ENCODE peak calls at places on chromosomes 13 and 19, in ten cellular contexts. Y is stimulated activated effector memory CD8-positive, alpha-beta T cell treated with anti-CD3 and anti-CD28 coated beads, Interleukin-12 subunit alpha, Interleukin-12 subunit beta, amount 100 ng/mL, for 72 hours; U is mucosa of descending colon; K is stimulated activated memory B cell treated with anti-CD40 and anti-IgM and Interleukin-4, amounts not matched to agents 10 μg/mL and 1 μg/mL and 100 μg/mL, for 72 hours; P is activated T-cell treated with anti-CD3 and anti-CD28 coated beads, Interleukin-2, amount 50 U/mL, for 72 hours; F is heart left ventricle; T is memory B cell; X is foreskin keratinocyte; A is body of pancreas; Q is left colon. V is an unnamed sample.

GRCh38 chr19:1618157-1619093 is 13.2 kb upstream of the UQCR11 start:
- ATAC-seq in T (peak), Q (peak), P (peak), A (peak), X (peak), K (peak), F (peak), U (peak), Y (peak), V (peak)

GRCh38 chr19:7783991-7784421 is 21.0 kb downstream of the CLEC4M start:
- ATAC-seq in A (no peak), U (peak), K (no peak), Q (peak), Y (no peak), X (peak), F (peak), P (no peak), T (no peak), V (peak)

GRCh38 chr19:54429545-54430227 is 14.4 kb downstream of the TTYH1 start:
- ATAC-seq in P (no peak), Y (no peak), T (no peak), X (no peak), F (no peak), Q (no peak), U (no peak), K (no peak), A (no peak), V (no peak)

GRCh38 chr19:48873476-48874308 is 1.5 kb downstream of the PPP1R15A start:
- ATAC-seq in U (no peak), A (no peak), T (no peak), X (no peak), P (no peak), Y (no peak), F (peak), K (no peak), Q (no peak), V (no peak)

GRCh38 chr19:55316646-55317045 is 8.5 kb downstream of the TMEM150B start:
- ATAC-seq in X (no peak), A (no peak), T (no peak), K (no peak), U (no peak), P (no peak), Y (no peak), F (no peak), Q (no peak), V (no peak)

GRCh38 chr13:41199526-41199925 is 5.2 kb upstream of the KBTBD7 start:
- ATAC-seq in T (peak), Q (no peak), X (no peak), K (peak), Y (no peak), A (no peak), F (no peak), P (no peak), U (peak), V (peak)

GRCh38 chr19:4113398-4114088 is 10.4 kb downstream of the MAP2K2 start:
- ATAC-seq in A (no peak), X (no peak), T (no peak), K (no peak), Y (no peak), U (no peak), P (no peak), Q (no peak), F (peak), V (no peak)

GRCh38 chr19:11504502-11505031 is 1.1 kb downstream of the ZNF653 start:
- ATAC-seq in Y (no peak), P (no peak), F (no peak), X (no peak), T (no peak), A (no peak), K (no peak), U (no peak), Q (no peak), V (no peak)

GRCh38 chr19:5624154-5624663 is 1.3 kb downstream of the SAFB start:
- ATAC-seq in F (no peak), X (no peak), A (no peak), U (no peak), T (no peak), Y (no peak), P (no peak), K (no peak), Q (no peak), V (no peak)

GRCh38 chr13:76973920-76974617 is 17.8 kb upstream of the CLN5 start:
- ATAC-seq in T (no peak), X (no peak), F (no peak), Q (no peak), A (no peak), P (peak), U (no peak), Y (peak), K (no peak), V (no peak)

GRCh38 chr19:32708457-32708856 is 11.1 kb upstream of the TDRD12 start:
- ATAC-seq in Y (peak), Q (no peak), X (peak), P (peak), T (no peak), F (no peak), U (peak), K (no peak), A (no peak), V (peak)

GRCh38 chr13:24033527-24034302 is 126.8 kb upstream of the SPATA13 start:
- ATAC-seq in T (no peak), F (peak), A (no peak), K (peak), U (peak), P (no peak), Q (no peak), Y (no peak), X (no peak), V (no peak)

GRCh38 chr19:38538793-38539528 is 78.8 kb downstream of the MAP4K1 start:
- ATAC-seq in T (peak), K (peak), P (peak), A (peak), Y (peak), U (peak), X (no peak), Q (no peak), F (no peak), V (no peak)

GRCh38 chr19:41753159-41753558 is 2.2 kb upstream of the CEACAM6 start:
- ATAC-seq in P (peak), T (peak), A (peak), K (no peak), X (peak), F (no peak), U (peak), Y (peak), Q (peak), V (no peak)

GRCh38 chr19:31330237-31330636 is 19.0 kb downstream of the TSHZ3 start:
- ATAC-seq in U (no peak), F (no peak), X (no peak), K (no peak), T (no peak), Q (no peak), Y (no peak), P (no peak), A (no peak), V (peak)

GRCh38 chr13:28505543-28506135 is 10.7 kb upstream of the FLT1 start:
- ATAC-seq in T (no peak), Q (no peak), P (peak), U (no peak), K (no peak), X (no peak), A (no peak), F (peak), Y (peak), V (no peak)

GRCh38 chr13:49457221-49457620 is 13.1 kb downstream of the SETDB2 start:
- ATAC-seq in A (no peak), K (no peak), Q (no peak), T (no peak), P (no peak), F (no peak), U (no peak), Y (no peak), X (no peak), V (no peak)

GRCh38 chr19:3687393-3687773 is 12.9 kb downstream of the PIP5K1C start:
- ATAC-seq in Y (no peak), P (peak), Q (peak), X (no peak), U (peak), K (no peak), A (no peak), T (no peak), F (no peak), V (no peak)

GRCh38 chr19:7903244-7904073 is at the start of gene MAP2K7:
- ATAC-seq in X (peak), K (peak), P (peak), T (peak), Q (peak), A (peak), F (peak), Y (peak), U (peak), V (peak)

GRCh38 chr13:93932901-93933300 is 546.6 kb downstream of the DCT start:
- ATAC-seq in T (no peak), A (no peak), Q (no peak), P (no peak), F (no peak), Y (no peak), K (no peak), X (no peak), U (no peak), V (no peak)

GRCh38 chr13:110236831-110237261 is 70.1 kb downstream of the COL4A1 start:
- ATAC-seq in Q (no peak), K (no peak), X (no peak), F (peak), P (no peak), T (no peak), Y (peak), U (no peak), A (no peak), V (no peak)

GRCh38 chr19:15556634-15557181 is 48.4 kb downstream of the CYP4F22 start:
- ATAC-seq in U (no peak), Q (peak), T (no peak), P (peak), X (no peak), K (peak), F (no peak), Y (peak), A (no peak), V (peak)

GRCh38 chr19:14127176-14127575 is 9.2 kb downstream of the ASF1B start:
- ATAC-seq in Q (no peak), T (no peak), U (peak), X (no peak), K (no peak), A (no peak), F (peak), P (no peak), Y (no peak), V (peak)

GRCh38 chr19:51594774-51595109 is 23.7 kb downstream of the ZNF175 start:
- ATAC-seq in T (no peak), F (peak), Y (peak), Q (peak), X (peak), A (peak), U (peak), P (peak), K (peak), V (peak)

GRCh38 chr19:18506545-18506944 is 15.3 kb downstream of the ELL start:
- ATAC-seq in P (no peak), X (no peak), F (no peak), T (no peak), A (no peak), U (no peak), Y (peak), K (no peak), Q (no peak), V (no peak)

GRCh38 chr19:4909172-4909896 is at the start of gene UHRF1:
- ATAC-seq in A (no peak), T (no peak), U (peak), X (no peak), F (no peak), P (peak), Y (peak), K (peak), Q (no peak), V (no peak)

GRCh38 chr13:23567792-23568480 is 2.3 kb upstream of the TNFRSF19 start:
- ATAC-seq in X (no peak), P (no peak), Y (no peak), T (no peak), K (no peak), A (no peak), F (peak), Q (no peak), U (no peak), V (no peak)

GRCh38 chr19:16235811-16236710 is 38.4 kb downstream of the AP1M1 start:
- ATAC-seq in A (no peak), K (peak), Y (no peak), F (no peak), X (no peak), T (no peak), Q (no peak), P (no peak), U (no peak), V (no peak)

GRCh38 chr19:20077791-20078463 is at the start of gene ZNF90:
- ATAC-seq in P (peak), Q (peak), F (peak), X (peak), U (peak), Y (peak), K (peak), T (peak), A (peak), V (peak)

GRCh38 chr19:33946535-33947323 is 150.1 kb downstream of the KCTD15 start:
- ATAC-seq in F (no peak), X (no peak), U (no peak), P (no peak), A (no peak), T (no peak), Q (no peak), K (no peak), Y (no peak), V (no peak)

GRCh38 chr13:112756081-112756480 is 66.2 kb downstream of the ATP11A start:
- ATAC-seq in K (no peak), T (no peak), Q (no peak), A (no peak), P (no peak), U (no peak), Y (no peak), F (no peak), X (no peak), V (peak)

GRCh38 chr13:24127116-24127631 is 33.3 kb upstream of the SPATA13 start:
- ATAC-seq in P (peak), T (no peak), Y (peak), U (peak), K (peak), X (no peak), Q (peak), F (no peak), A (peak), V (peak)

GRCh38 chr13:76927955-76928354 is 20.4 kb upstream of the ACOD1 start:
- ATAC-seq in Q (no peak), F (no peak), U (no peak), K (no peak), A (no peak), X (no peak), T (no peak), P (no peak), Y (no peak), V (no peak)

GRCh38 chr13:42996584-42996983 is 4.5 kb upstream of the EPSTI1 start:
- ATAC-seq in F (no peak), Y (peak), T (no peak), Q (no peak), K (no peak), A (no peak), P (peak), X (peak), U (no peak), V (peak)

GRCh38 chr13:102729560-102730275 is 34.9 kb upstream of the METTL21C start:
- ATAC-seq in A (no peak), P (peak), T (no peak), K (no peak), Y (peak), X (peak), Q (peak), U (no peak), F (peak), V (peak)

GRCh38 chr13:21310220-21310619 is 133.8 kb downstream of the MRPL57 start:
- ATAC-seq in U (no peak), T (no peak), P (no peak), F (no peak), A (no peak), K (no peak), Q (no peak), Y (no peak), X (peak), V (peak)

GRCh38 chr13:40074338-40074737 is 418.9 kb downstream of the COG6 start:
- ATAC-seq in F (no peak), Q (no peak), U (no peak), Y (no peak), X (no peak), A (peak), T (no peak), K (no peak), P (no peak), V (no peak)